ENCODE peak calls at places on chromosomes 4 and X, in ten cellular contexts. One of them, this sample, is unnamed.

GRCh38 chr4:108446554-108446953 is 173.8 kb upstream of the RPL34 start:
- DNase-seq in activated gamma-delta T cell treated with anti-CD3 and anti-CD28 coated beads, Interleukin-2, amount 50 U/mL, for 16 hours: no peak
- DNase-seq in GF-D8: no peak
- DNase-seq in activated effector memory CD4-positive, alpha-beta T cell treated with anti-CD3 and anti-CD28 coated beads, Interleukin-2, amount 50 U/mL, for 16 hours: no peak
- DNase-seq in GM23248: no peak
- DNase-seq in testis: no peak
- DNase-seq in CD4-positive, CD25-positive, alpha-beta regulatory T cell: no peak
- DNase-seq in BE2C: peak; percentile 31
- DNase-seq in G401: no peak
- DNase-seq in T47D: no peak
- DNase-seq in this sample: no peak

GRCh38 chrX:102517331-102517730 is 792 bp upstream of the TMSB15A start:
- DNase-seq in activated gamma-delta T cell treated with anti-CD3 and anti-CD28 coated beads, Interleukin-2, amount 50 U/mL, for 16 hours: no peak
- DNase-seq in GF-D8: no peak
- DNase-seq in activated effector memory CD4-positive, alpha-beta T cell treated with anti-CD3 and anti-CD28 coated beads, Interleukin-2, amount 50 U/mL, for 16 hours: no peak
- DNase-seq in GM23248: peak; percentile 39
- DNase-seq in testis: no peak
- DNase-seq in CD4-positive, CD25-positive, alpha-beta regulatory T cell: no peak
- DNase-seq in BE2C: no peak
- DNase-seq in G401: peak; percentile 13
- DNase-seq in T47D: no peak
- DNase-seq in this sample: peak; percentile 2

GRCh38 chr4:78945638-78946179 is 6.5 kb upstream of the PAQR3 start:
- DNase-seq in activated gamma-delta T cell treated with anti-CD3 and anti-CD28 coated beads, Interleukin-2, amount 50 U/mL, for 16 hours: no peak
- DNase-seq in GF-D8: no peak
- DNase-seq in activated effector memory CD4-positive, alpha-beta T cell treated with anti-CD3 and anti-CD28 coated beads, Interleukin-2, amount 50 U/mL, for 16 hours: no peak
- DNase-seq in GM23248: no peak
- DNase-seq in testis: no peak
- DNase-seq in CD4-positive, CD25-positive, alpha-beta regulatory T cell: no peak
- DNase-seq in BE2C: no peak
- DNase-seq in G401: no peak
- DNase-seq in T47D: no peak
- DNase-seq in this sample: peak; percentile 15

GRCh38 chr4:27003602-27004238 is 143.1 kb downstream of the STIM2 start:
- DNase-seq in activated gamma-delta T cell treated with anti-CD3 and anti-CD28 coated beads, Interleukin-2, amount 50 U/mL, for 16 hours: no peak
- DNase-seq in GF-D8: no peak
- DNase-seq in activated effector memory CD4-positive, alpha-beta T cell treated with anti-CD3 and anti-CD28 coated beads, Interleukin-2, amount 50 U/mL, for 16 hours: peak; percentile 62
- DNase-seq in GM23248: peak; percentile 58
- DNase-seq in testis: no peak
- DNase-seq in CD4-positive, CD25-positive, alpha-beta regulatory T cell: no peak
- DNase-seq in BE2C: no peak
- DNase-seq in G401: no peak
- DNase-seq in T47D: no peak
- DNase-seq in this sample: no peak

GRCh38 chr4:162075691-162076090 is 88.1 kb downstream of the FSTL5 start:
- DNase-seq in activated gamma-delta T cell treated with anti-CD3 and anti-CD28 coated beads, Interleukin-2, amount 50 U/mL, for 16 hours: no peak
- DNase-seq in GF-D8: no peak
- DNase-seq in activated effector memory CD4-positive, alpha-beta T cell treated with anti-CD3 and anti-CD28 coated beads, Interleukin-2, amount 50 U/mL, for 16 hours: no peak
- DNase-seq in GM23248: no peak
- DNase-seq in testis: no peak
- DNase-seq in CD4-positive, CD25-positive, alpha-beta regulatory T cell: no peak
- DNase-seq in BE2C: no peak
- DNase-seq in G401: no peak
- DNase-seq in T47D: no peak
- DNase-seq in this sample: no peak

GRCh38 chrX:38458071-38458470 is 103.3 kb upstream of the TSPAN7 start:
- DNase-seq in activated gamma-delta T cell treated with anti-CD3 and anti-CD28 coated beads, Interleukin-2, amount 50 U/mL, for 16 hours: no peak
- DNase-seq in GF-D8: no peak
- DNase-seq in activated effector memory CD4-positive, alpha-beta T cell treated with anti-CD3 and anti-CD28 coated beads, Interleukin-2, amount 50 U/mL, for 16 hours: no peak
- DNase-seq in GM23248: no peak
- DNase-seq in testis: no peak
- DNase-seq in CD4-positive, CD25-positive, alpha-beta regulatory T cell: no peak
- DNase-seq in BE2C: no peak
- DNase-seq in G401: peak; percentile 69
- DNase-seq in T47D: no peak
- DNase-seq in this sample: peak; percentile 1

GRCh38 chr4:39237179-39237578 is 54.9 kb downstream of the WDR19 start:
- DNase-seq in activated gamma-delta T cell treated with anti-CD3 and anti-CD28 coated beads, Interleukin-2, amount 50 U/mL, for 16 hours: no peak
- DNase-seq in GF-D8: no peak
- DNase-seq in activated effector memory CD4-positive, alpha-beta T cell treated with anti-CD3 and anti-CD28 coated beads, Interleukin-2, amount 50 U/mL, for 16 hours: no peak
- DNase-seq in GM23248: no peak
- DNase-seq in testis: no peak
- DNase-seq in CD4-positive, CD25-positive, alpha-beta regulatory T cell: no peak
- DNase-seq in BE2C: no peak
- DNase-seq in G401: no peak
- DNase-seq in T47D: no peak
- DNase-seq in this sample: no peak

GRCh38 chr4:83691998-83692397 is 156.1 kb downstream of the GPAT3 start:
- DNase-seq in activated gamma-delta T cell treated with anti-CD3 and anti-CD28 coated beads, Interleukin-2, amount 50 U/mL, for 16 hours: no peak
- DNase-seq in GF-D8: no peak
- DNase-seq in activated effector memory CD4-positive, alpha-beta T cell treated with anti-CD3 and anti-CD28 coated beads, Interleukin-2, amount 50 U/mL, for 16 hours: no peak
- DNase-seq in GM23248: peak; percentile 40
- DNase-seq in testis: no peak
- DNase-seq in CD4-positive, CD25-positive, alpha-beta regulatory T cell: no peak
- DNase-seq in BE2C: no peak
- DNase-seq in G401: no peak
- DNase-seq in T47D: no peak
- DNase-seq in this sample: no peak

GRCh38 chrX:121169099-121170035 is 122.0 kb downstream of the GLUD2 start:
- DNase-seq in activated gamma-delta T cell treated with anti-CD3 and anti-CD28 coated beads, Interleukin-2, amount 50 U/mL, for 16 hours: no peak
- DNase-seq in GF-D8: no peak
- DNase-seq in activated effector memory CD4-positive, alpha-beta T cell treated with anti-CD3 and anti-CD28 coated beads, Interleukin-2, amount 50 U/mL, for 16 hours: no peak
- DNase-seq in GM23248: no peak
- DNase-seq in testis: no peak
- DNase-seq in CD4-positive, CD25-positive, alpha-beta regulatory T cell: no peak
- DNase-seq in BE2C: no peak
- DNase-seq in G401: no peak
- DNase-seq in T47D: no peak
- DNase-seq in this sample: no peak